ENCODE peak calls at places on chromosomes 7 and 10, in four cellular contexts. X is SK-N-SH, Z is HepG2, A is H1. P is an unnamed sample.

GRCh38 chr7:94620703-94621118 is 35.2 kb downstream of the SGCE start:
- DNase-seq in A (no peak), X (peak; percentile 33), Z (peak; percentile 82), P (peak; percentile 89)

GRCh38 chr10:3222068-3222467 is 49.5 kb upstream of the PITRM1 start:
- DNase-seq in X (no peak), Z (no peak), A (no peak), P (no peak)

GRCh38 chr10:132305654-132306340 is 2.0 kb downstream of the STK32C start:
- DNase-seq in A (no peak), X (no peak), Z (no peak), P (no peak)

GRCh38 chr10:97383159-97383558 is 18.0 kb downstream of the RRP12 start:
- DNase-seq in A (no peak), X (no peak), Z (no peak), P (no peak)

GRCh38 chr10:48462482-48463020 is 142.3 kb downstream of the ARHGAP22 start:
- DNase-seq in X (no peak), Z (no peak), A (peak; percentile 37), P (no peak)

GRCh38 chr7:81158189-81158588 is 239.3 kb upstream of the SEMA3C start:
- DNase-seq in X (no peak), A (no peak), Z (no peak), P (no peak)

GRCh38 chr7:25940086-25940906 is 211.7 kb upstream of the NFE2L3 start:
- DNase-seq in X (no peak), A (no peak), Z (no peak), P (no peak)

GRCh38 chr7:95303501-95303900 is 20.8 kb downstream of the PON1 start:
- DNase-seq in A (no peak), Z (no peak), X (no peak), P (no peak)

GRCh38 chr10:113303747-113304146 is 249.1 kb upstream of the HABP2 start:
- DNase-seq in X (no peak), A (no peak), Z (peak; percentile 45), P (no peak)

GRCh38 chr7:131238260-131238940 is 89.3 kb upstream of the MKLN1 start:
- DNase-seq in Z (peak; percentile 68), A (no peak), X (no peak), P (no peak)
- TF ChIP-seq GABPA in Z (no peak), A (no peak), X (no peak), P (no peak)

GRCh38 chr10:6721964-6722615 is 142.0 kb upstream of the PRKCQ start:
- DNase-seq in X (no peak), A (no peak), Z (no peak), P (no peak)

GRCh38 chr10:6721480-6721879 is 141.4 kb upstream of the PRKCQ start:
- DNase-seq in A (no peak), X (peak; percentile 31), Z (no peak), P (no peak)

GRCh38 chr10:6726924-6727323 is 146.8 kb upstream of the PRKCQ start:
- DNase-seq in X (no peak), A (no peak), Z (no peak), P (no peak)

DNA sequence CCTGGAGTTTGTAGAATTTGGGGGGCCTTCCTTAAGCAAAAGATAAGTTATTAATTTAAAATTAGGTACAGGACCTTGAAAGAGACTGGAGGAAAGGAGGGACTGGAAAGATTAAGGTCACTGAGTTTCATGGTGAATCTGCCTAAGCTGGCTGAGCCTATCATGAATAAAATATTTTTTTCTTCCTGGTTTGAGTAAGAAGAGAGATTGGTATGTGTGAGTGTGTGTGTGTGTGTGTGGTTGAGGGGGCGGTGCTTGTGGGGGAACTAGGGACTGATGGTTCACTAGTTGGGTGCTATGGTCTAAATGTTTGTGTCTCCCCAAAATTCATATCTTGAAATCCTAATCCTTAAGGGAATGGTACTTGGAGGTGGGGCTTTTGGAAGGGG is 142.5 kb upstream of the PRKCQ start:
- DNase-seq in Z (no peak), A (no peak), X (no peak), P (no peak)
- TF ChIP-seq TCF12 in Z (no peak), A (no peak), X (no peak), P (no peak)

DNA sequence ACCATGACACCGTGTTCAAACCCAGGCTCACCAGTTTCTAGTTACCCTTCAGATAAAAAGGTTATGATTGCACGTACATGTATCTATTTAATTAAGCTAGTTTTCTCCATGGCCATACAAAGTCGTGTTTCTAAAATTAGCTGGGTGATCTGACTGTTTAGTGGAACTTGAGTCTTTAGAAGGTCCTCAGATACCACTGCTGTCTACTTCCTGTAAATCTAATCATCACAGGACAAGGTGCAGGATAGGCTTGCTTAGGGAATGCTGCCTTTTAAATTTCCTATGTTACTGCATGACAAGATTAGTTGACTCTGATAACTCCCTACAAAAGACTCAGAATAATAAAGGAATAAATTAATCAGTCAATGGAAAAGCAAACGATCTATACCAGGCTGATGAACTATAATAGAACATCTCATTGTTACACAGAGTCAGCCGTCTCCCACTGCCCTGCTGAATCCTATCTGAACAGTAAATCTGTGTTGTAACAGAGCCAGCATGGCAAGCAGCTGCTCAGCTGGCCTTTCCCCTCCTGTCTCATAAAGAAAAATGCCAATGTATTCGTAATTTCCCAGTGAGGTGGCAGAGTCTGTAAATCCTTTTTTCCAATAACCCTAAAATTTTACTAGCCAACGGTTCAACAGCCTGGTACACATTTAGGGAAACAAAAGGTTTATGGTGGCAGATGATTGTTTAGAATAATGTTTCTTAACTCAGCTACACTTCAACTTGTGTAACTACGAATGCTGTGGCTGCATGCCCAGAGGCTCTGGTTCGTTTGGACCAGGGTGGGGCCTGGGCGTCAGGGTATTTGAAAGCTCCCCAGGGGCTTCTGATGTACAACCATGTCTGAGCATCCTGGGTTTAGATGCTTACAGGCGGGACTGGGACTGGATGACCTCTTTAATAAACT is 318.0 kb downstream of the PAXIP1 start:
- DNase-seq in X (peak; percentile 75), A (no peak), Z (no peak), P (no peak)
- TF ChIP-seq GABPA in X (no peak), A (no peak), Z (no peak), P (no peak)

GRCh38 chr10:79180619-79181221 is 112.0 kb downstream of the ZMIZ1 start:
- DNase-seq in X (no peak), A (no peak), Z (no peak), P (no peak)

GRCh38 chr10:79176949-79177602 is 108.3 kb downstream of the ZMIZ1 start:
- DNase-seq in Z (peak; percentile 65), A (no peak), X (peak; percentile 75), P (no peak)

GRCh38 chr10:79178070-79178576 is 109.4 kb downstream of the ZMIZ1 start:
- DNase-seq in A (no peak), Z (no peak), X (no peak), P (no peak)

GRCh38 chr10:79179404-79180309 is 110.9 kb downstream of the ZMIZ1 start:
- DNase-seq in X (peak; percentile 92), A (no peak), Z (no peak), P (no peak)

GRCh38 chr10:79178614-79179403 is 110.0 kb downstream of the ZMIZ1 start:
- DNase-seq in A (no peak), X (peak; percentile 90), Z (no peak), P (no peak)
- TF ChIP-seq TCF12 in A (no peak), X (peak; percentile 77), Z (no peak), P (no peak)

DNA sequence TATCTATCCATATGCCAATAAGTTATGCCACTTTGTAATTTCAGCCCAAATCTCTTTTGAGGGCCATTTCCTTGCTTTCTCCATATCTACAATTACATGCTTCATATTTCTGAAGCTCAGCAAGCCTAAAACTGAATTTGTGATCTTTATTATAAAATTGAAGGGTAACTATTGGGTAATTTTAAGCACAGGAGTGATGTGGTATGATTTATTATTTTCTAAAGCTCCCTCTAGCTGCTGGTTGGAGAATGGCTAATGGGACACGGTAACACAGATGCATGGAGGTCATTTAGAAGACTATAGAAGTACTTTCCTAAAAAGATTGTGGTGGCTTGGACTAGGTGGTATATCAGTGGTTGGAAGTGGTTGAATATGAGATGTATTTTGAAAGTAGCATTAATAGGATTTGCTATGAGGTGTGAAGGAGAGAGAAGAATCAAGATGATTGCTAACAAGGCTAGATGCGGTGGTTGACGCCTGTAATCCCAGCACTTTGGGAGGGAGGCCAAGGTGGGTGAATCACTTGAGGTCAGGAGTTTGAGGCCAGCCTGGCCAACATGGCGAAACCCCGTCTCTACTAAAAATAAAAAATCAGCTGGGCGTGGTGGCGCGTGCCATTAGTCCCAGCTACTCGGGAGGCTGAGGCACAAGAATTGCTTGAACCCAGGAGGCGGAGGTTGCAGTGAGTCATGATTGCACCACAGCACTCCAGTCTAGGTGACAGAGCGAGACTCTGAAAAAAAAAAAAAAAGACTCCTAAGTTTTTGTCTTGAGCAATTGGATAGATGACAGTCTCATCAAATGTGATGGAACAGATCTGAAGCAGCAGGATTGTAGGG is 13.9 kb downstream of the KLHDC10 start:
- DNase-seq in Z (peak; percentile 14), X (no peak), A (no peak), P (no peak)
- TF ChIP-seq GABPA in Z (no peak), X (no peak), A (no peak), P (no peak)

DNA sequence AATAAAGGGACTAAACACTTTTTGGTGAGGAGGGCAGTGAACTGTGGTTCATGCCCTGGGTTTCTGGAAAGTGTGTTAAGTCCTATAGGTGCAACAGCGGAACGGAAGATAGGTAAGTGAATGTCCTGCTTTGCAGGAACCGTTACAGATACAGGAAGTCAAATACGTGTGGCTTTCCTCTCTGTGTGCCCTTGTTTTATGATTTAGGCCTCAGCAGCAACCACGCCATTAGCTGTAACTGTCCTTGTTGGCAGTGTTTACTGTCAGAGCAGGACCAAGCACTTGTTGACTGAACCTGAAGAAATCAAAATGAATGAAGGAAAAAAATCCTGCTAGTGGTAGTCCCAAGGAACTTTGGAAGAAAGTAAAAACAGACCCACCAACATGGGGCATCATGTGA is 150.3 kb downstream of the PIP4K2A start:
- DNase-seq in X (no peak), A (no peak), Z (no peak), P (no peak)
- TF ChIP-seq TCF12 in X (no peak), A (no peak), Z (no peak), P (no peak)

GRCh38 chr7:2199956-2200583 is 32.7 kb downstream of the MAD1L1 start:
- DNase-seq in A (no peak), X (peak; percentile 25), Z (no peak), P (no peak)
- TF ChIP-seq GABPA in A (no peak), X (no peak), Z (no peak), P (no peak)

GRCh38 chr7:44590910-44591309 is 8.9 kb upstream of the TMED4 start:
- DNase-seq in Z (no peak), A (no peak), X (no peak), P (no peak)

GRCh38 chr7:44599222-44599621 is 7.2 kb upstream of the OGDH start:
- DNase-seq in X (no peak), Z (no peak), A (no peak), P (no peak)

DNA sequence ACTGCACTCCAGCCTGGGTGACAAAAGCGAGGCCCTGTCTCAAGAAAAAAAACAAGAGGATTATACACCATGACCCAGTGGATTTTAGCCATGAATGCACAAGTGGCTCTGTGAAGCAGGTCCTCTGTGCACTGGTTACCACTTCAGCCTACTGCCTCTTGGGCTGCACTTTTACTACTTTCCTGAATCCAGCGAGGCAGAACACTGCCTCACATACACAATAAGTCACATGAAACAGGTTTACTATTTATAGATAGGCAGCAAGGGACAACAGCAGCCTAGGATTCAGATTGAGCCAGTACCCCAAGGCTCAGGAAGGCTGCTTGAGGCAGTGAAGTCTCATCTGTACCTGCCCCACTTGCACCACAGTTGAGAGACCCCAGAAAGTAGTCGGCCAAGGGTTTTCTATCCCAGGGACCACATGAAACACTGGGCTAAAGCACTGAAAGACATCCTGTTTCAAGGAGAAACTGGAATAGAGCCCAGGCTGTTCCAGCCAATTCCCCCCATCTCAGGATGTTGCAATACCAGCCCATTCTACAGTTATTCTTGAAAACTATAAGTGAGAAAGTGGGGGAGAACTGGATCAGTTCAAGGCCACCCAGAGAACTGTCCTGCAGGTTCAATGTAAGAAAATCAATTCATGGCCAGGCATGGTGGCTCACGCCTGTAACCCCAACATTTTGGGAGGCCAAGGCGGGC is 10.3 kb upstream of the OGDH start:
- DNase-seq in X (no peak), A (no peak), Z (no peak), P (no peak)
- TF ChIP-seq TCF12 in X (no peak), A (no peak), Z (no peak), P (no peak)